ENCODE peak calls at places on chromosomes 12 and 14, in seven cellular contexts. O is activated T-cell treated with anti-CD3 and anti-CD28 coated beads, Interleukin-2, amount 50 U/mL, for 4 hours; X is psoas muscle; A is activated naive CD8-positive, alpha-beta T cell treated with anti-CD3 and anti-CD28 coated beads, Interleukin-2, amount 10 ng/mL, durations not matched to agents 7 days and 5 days; M is retina; D is A673; I is iris pigment epithelial cell. T is an unnamed sample.

GRCh38 chr14:59116984-59117415 is 71.5 kb upstream of the DAAM1 start:
- DNase-seq in O (no peak), X (no peak), A (no peak), M (no peak), D (no peak), I (peak; percentile 21), T (no peak)

GRCh38 chr12:49664167-49664566 is 40.8 kb downstream of the PRPF40B start:
- DNase-seq in O (no peak), X (no peak), A (no peak), M (no peak), D (no peak), I (no peak), T (no peak)

GRCh38 chr14:54472291-54472690 is 16.5 kb downstream of the GMFB start:
- DNase-seq in O (no peak), X (no peak), A (no peak), M (no peak), D (peak; percentile 94), I (no peak), T (peak; percentile 73)

GRCh38 chr12:57830393-57830792 is 11.9 kb upstream of the AVIL start:
- DNase-seq in O (no peak), X (no peak), A (no peak), M (no peak), D (no peak), I (no peak), T (no peak)

GRCh38 chr12:22899184-22899583 is 274.2 kb downstream of the ETNK1 start:
- DNase-seq in O (no peak), X (no peak), A (no peak), M (no peak), D (no peak), I (no peak), T (peak; percentile 21)

GRCh38 chr12:52829986-52830385 is 4.1 kb downstream of the KRT79 start:
- DNase-seq in O (no peak), X (no peak), A (no peak), M (no peak), D (no peak), I (no peak), T (no peak)

GRCh38 chr14:91352696-91353692 is 64.6 kb downstream of the CCDC88C start:
- DNase-seq in O (no peak), X (peak; percentile 34), A (no peak), M (no peak), D (no peak), I (no peak), T (peak; percentile 53)

GRCh38 chr14:105061428-105062047 is 3.7 kb downstream of the GPR132 start:
- DNase-seq in O (peak; percentile 44), X (peak; percentile 75), A (peak; percentile 64), M (no peak), D (no peak), I (no peak), T (no peak)

GRCh38 chr12:570949-571794 is 92.1 kb downstream of the NINJ2 start:
- DNase-seq in O (no peak), X (peak; percentile 89), A (no peak), M (no peak), D (peak; percentile 36), I (peak; percentile 76), T (peak; percentile 47)

GRCh38 chr14:72801381-72801812 is 92.5 kb downstream of the DPF3 start:
- DNase-seq in O (no peak), X (no peak), A (no peak), M (no peak), D (no peak), I (peak; percentile 97), T (no peak)

GRCh38 chr14:100079606-100080005 is 14.4 kb downstream of the EVL start:
- DNase-seq in O (no peak), X (no peak), A (no peak), M (no peak), D (no peak), I (no peak), T (no peak)

GRCh38 chr14:24430682-24431568 is 1.2 kb downstream of the KHNYN start:
- DNase-seq in O (peak; percentile 40), X (no peak), A (peak; percentile 65), M (no peak), D (peak; percentile 51), I (peak; percentile 60), T (peak; percentile 10)

GRCh38 chr14:69634871-69635270 is 23.5 kb downstream of the SUSD6 start:
- DNase-seq in O (no peak), X (no peak), A (no peak), M (no peak), D (no peak), I (no peak), T (no peak)

GRCh38 chr14:56474419-56475022 is 105.1 kb upstream of the TMEM260 start:
- DNase-seq in O (no peak), X (no peak), A (no peak), M (peak; percentile 62), D (peak; percentile 74), I (peak; percentile 28), T (peak; percentile 60)

GRCh38 chr12:89328483-89329030 is 23.7 kb downstream of the DUSP6 start:
- DNase-seq in O (no peak), X (no peak), A (no peak), M (peak; percentile 41), D (no peak), I (no peak), T (no peak)

GRCh38 chr14:101221549-101222160 is 318.1 kb upstream of the RTL1 start:
- DNase-seq in O (no peak), X (peak; percentile 22), A (no peak), M (no peak), D (no peak), I (no peak), T (no peak)

GRCh38 chr12:131947482-131948027 is 2.2 kb upstream of the EP400 start:
- DNase-seq in O (no peak), X (no peak), A (peak; percentile 28), M (no peak), D (no peak), I (no peak), T (no peak)

GRCh38 chr12:116303929-116304328 is 26.4 kb upstream of the MED13L start:
- DNase-seq in O (no peak), X (no peak), A (no peak), M (no peak), D (no peak), I (peak; percentile 48), T (no peak)

T was measured in neural progenitor cell.